ENCODE peak calls at places on chromosome 13, in four cellular contexts. S is A549, F is K562, E is H1. W is an unnamed sample.

GRCh38 chr13:42486711-42487198 is 87.2 kb upstream of the TNFSF11 start:
- DNase-seq in S (peak; percentile 17), F (no peak), E (no peak), W (no peak)

GRCh38 chr13:21661510-21661909 is 9.4 kb upstream of the FGF9 start:
- DNase-seq in S (no peak), E (no peak), F (no peak), W (no peak)

GRCh38 chr13:41107584-41108014 is 25.0 kb downstream of the KBTBD6 start:
- DNase-seq in E (no peak), S (no peak), F (no peak), W (peak; percentile 81)

GRCh38 chr13:102394158-102395053 is 7.4 kb downstream of the FGF14 start:
- DNase-seq in E (peak; percentile 91), S (peak; percentile 86), F (peak; percentile 72), W (no peak)

GRCh38 chr13:110575322-110576069 is 14.0 kb upstream of the RAB20 start:
- DNase-seq in S (peak; percentile 21), E (no peak), F (peak; percentile 42), W (peak; percentile 20)

GRCh38 chr13:110010433-110011135 is 224.2 kb upstream of the IRS2 start:
- DNase-seq in E (no peak), S (no peak), F (no peak), W (no peak)

GRCh38 chr13:30234763-30235162 is 72.6 kb downstream of the KATNAL1 start:
- DNase-seq in S (no peak), F (no peak), E (no peak), W (no peak)

GRCh38 chr13:110653271-110653670 is 37.9 kb downstream of the NAXD start:
- DNase-seq in S (no peak), F (no peak), E (no peak), W (no peak)

GRCh38 chr13:86185107-86185506 is 385.9 kb upstream of the SLITRK6 start:
- DNase-seq in F (no peak), S (no peak), E (no peak), W (no peak)

GRCh38 chr13:29892149-29892548 is 41.7 kb upstream of the UBL3 start:
- DNase-seq in F (no peak), S (no peak), E (no peak), W (no peak)

GRCh38 chr13:37127706-37128241 is 22.3 kb upstream of the CSNK1A1L start:
- DNase-seq in E (no peak), S (no peak), F (no peak), W (no peak)

GRCh38 chr13:109871018-109871370 is 84.6 kb upstream of the IRS2 start:
- DNase-seq in F (no peak), S (no peak), E (no peak), W (no peak)

GRCh38 chr13:102769679-102770078 is 3.9 kb downstream of the TEX30 start:
- DNase-seq in F (no peak), S (no peak), E (no peak), W (no peak)

GRCh38 chr13:63307239-63307638 is 1891.6 kb upstream of the PCDH20 start:
- DNase-seq in F (no peak), E (no peak), S (no peak), W (no peak)

GRCh38 chr13:104900186-104900817 is 1635.2 kb downstream of the EFNB2 start:
- DNase-seq in F (no peak), E (no peak), S (no peak), W (no peak)

GRCh38 chr13:81987159-81987558 is 1646.2 kb upstream of the SPRY2 start:
- DNase-seq in S (no peak), E (no peak), F (no peak), W (peak; percentile 1)

GRCh38 chr13:101398191-101398590 is 18.1 kb downstream of the NALCN start:
- DNase-seq in S (no peak), E (no peak), F (no peak), W (no peak)

GRCh38 chr13:43686557-43686956 is 100.2 kb downstream of the ENOX1 start:
- DNase-seq in E (no peak), F (no peak), S (peak; percentile 49), W (peak; percentile 2)

GRCh38 chr13:24341439-24341838 is 32.1 kb downstream of the C1QTNF9 start:
- DNase-seq in E (no peak), S (no peak), F (no peak), W (no peak)

GRCh38 chr13:30656178-30656577 is 38.5 kb downstream of the USPL1 start:
- DNase-seq in E (no peak), F (no peak), S (no peak), W (no peak)

GRCh38 chr13:35882722-35883497 is 248.3 kb downstream of the DCLK1 start:
- DNase-seq in E (no peak), F (no peak), S (no peak), W (no peak)

GRCh38 chr13:77980592-77980991 is 62.0 kb upstream of the EDNRB start:
- DNase-seq in F (no peak), E (no peak), S (peak; percentile 31), W (no peak)

GRCh38 chr13:42594577-42595571 is 20.9 kb downstream of the TNFSF11 start:
- DNase-seq in E (no peak), S (peak; percentile 54), F (peak; percentile 51), W (peak; percentile 52)

GRCh38 chr13:100887729-100888151 is 213.1 kb upstream of the TMTC4 start:
- DNase-seq in E (no peak), F (no peak), S (peak; percentile 24), W (no peak)

GRCh38 chr13:40518481-40518882 is 148.0 kb downstream of the FOXO1 start:
- DNase-seq in E (no peak), F (no peak), S (no peak), W (no peak)

GRCh38 chr13:58655086-58655485 is 1023.5 kb downstream of the PCDH17 start:
- DNase-seq in E (no peak), S (no peak), F (no peak), W (no peak)

GRCh38 chr13:79531542-79532239 is 50.7 kb downstream of the NDFIP2 start:
- DNase-seq in S (no peak), E (no peak), F (no peak), W (no peak)

GRCh38 chr13:99281811-99282263 is 23.7 kb upstream of the GPR18 start:
- DNase-seq in F (no peak), S (no peak), E (no peak), W (no peak)

GRCh38 chr13:92807343-92807742 is 419.3 kb upstream of the GPC6 start:
- DNase-seq in F (no peak), S (no peak), E (no peak), W (no peak)

GRCh38 chr13:32650705-32651311 is 64.6 kb downstream of the PDS5B start:
- DNase-seq in F (peak; percentile 43), E (no peak), S (peak; percentile 71), W (peak; percentile 73)

DNA sequence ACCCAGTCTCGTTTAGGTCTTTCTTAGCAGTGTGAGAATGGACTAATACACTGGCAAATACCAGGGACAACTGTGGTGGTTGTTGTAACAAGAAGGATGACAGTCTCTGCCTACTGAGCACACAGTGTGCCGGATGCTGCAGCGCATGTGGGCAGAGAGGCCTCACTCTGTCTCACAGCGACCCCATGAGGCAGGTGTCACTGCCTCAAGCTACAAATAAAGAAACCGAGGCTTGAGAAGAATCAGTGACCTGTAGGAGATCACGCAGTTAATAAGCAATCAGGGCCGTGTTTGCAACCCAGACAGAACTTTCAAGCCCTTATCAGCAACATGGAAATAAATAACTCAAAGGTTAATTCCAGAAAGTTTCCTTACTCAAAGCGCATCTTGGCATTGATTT is 40.5 kb upstream of the GAS6 start:
- DNase-seq in E (no peak), F (peak; percentile 26), S (peak; percentile 33), W (peak; percentile 25)
- TF ChIP-seq CEBPB in E (no peak), F (no peak), S (no peak), W (no peak)

DNA sequence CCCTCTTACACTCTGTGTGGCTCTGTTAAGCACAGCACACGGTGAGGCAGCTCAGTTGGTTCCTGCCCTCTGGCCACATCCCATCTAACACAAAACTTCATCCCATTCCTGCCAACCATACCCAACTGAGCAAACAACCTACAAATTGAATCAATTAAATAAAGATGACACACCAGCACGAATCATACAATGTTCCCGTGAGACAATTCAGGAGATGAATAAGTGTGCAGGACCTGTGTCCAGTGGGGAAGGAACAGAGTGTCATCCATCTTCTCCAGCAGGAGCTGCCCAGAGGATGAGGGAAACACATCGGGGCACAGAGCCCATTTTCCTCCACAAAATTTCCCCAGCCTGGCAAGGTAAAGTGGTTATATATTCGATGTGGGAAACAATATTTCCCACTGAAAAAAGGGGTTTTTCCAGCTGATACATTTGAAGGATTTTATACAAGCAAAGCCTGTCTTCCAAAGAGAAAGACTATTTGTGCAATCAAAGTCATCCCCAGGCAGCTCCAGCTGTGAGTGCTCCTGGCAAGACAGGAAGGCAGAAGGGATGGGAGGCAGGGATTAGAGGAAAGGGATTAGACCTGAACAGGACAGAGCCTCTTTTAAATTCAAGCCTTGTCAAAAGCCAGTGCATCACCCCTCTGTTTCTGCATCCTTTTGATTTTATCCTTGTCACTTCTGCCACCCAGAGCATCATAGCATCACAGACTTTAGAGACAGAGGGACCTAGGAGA is 240.2 kb downstream of the LHFPL6 start:
- DNase-seq in E (no peak), F (no peak), S (no peak), W (no peak)
- TF ChIP-seq RNF2 in E (no peak), F (no peak), S (no peak), W (no peak)

GRCh38 chr13:97866346-97866745 is 87.1 kb upstream of the IPO5 start:
- DNase-seq in E (no peak), S (no peak), F (no peak), W (no peak)

GRCh38 chr13:97866751-97867150 is 86.7 kb upstream of the IPO5 start:
- DNase-seq in S (no peak), F (no peak), E (no peak), W (no peak)
- TF ChIP-seq CEBPB in S (no peak), F (no peak), E (no peak), W (no peak)

DNA sequence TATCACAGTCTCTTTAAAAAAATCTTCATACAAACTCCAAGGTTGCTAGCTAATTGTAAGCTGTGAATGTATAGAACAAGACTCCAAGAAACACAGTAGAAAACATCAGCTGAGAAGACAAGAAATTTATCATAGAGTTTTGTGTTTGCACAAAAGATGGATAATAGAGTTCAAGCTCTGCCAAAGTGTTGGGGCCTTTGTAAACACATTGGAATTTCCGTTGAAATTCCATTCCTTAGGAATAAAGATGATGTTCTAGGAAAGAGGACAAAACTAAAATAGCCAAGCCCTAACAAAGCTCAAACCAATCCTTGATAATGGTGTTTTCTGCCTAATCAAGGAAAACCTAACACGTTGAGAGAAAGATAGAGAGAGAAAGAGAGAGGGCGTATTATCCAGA is 20.6 kb downstream of the LRRC63 start:
- DNase-seq in S (no peak), E (no peak), F (no peak), W (no peak)
- TF ChIP-seq RNF2 in S (no peak), E (no peak), F (no peak), W (no peak)

GRCh38 chr13:106033634-106034033 is 501.8 kb downstream of the EFNB2 start:
- DNase-seq in S (peak; percentile 27), E (no peak), F (no peak), W (peak; percentile 4)
- TF ChIP-seq CEBPB in S (no peak), E (no peak), F (no peak), W (peak; percentile 13)

GRCh38 chr13:38826182-38826813 is 139.4 kb downstream of the FREM2 start:
- DNase-seq in E (no peak), S (no peak), F (no peak), W (no peak)
- TF ChIP-seq RNF2 in E (no peak), S (no peak), F (no peak), W (no peak)

W was measured in HepG2.